ENCODE peak calls at places on chromosomes 3 and 15, in five cellular contexts. A is heart left ventricle, X is tibial nerve, S is IMR-90, C is erythroblast. M is an unnamed sample.

GRCh38 chr3:136544532-136544931 is 207.6 kb downstream of the STAG1 start:
- DNase-seq in C (no peak), S (peak), X (no peak), A (no peak), M (no peak)

GRCh38 chr15:71078506-71079207 is 36.6 kb upstream of the THSD4 start:
- DNase-seq in X (no peak), C (no peak), A (no peak), S (no peak), M (no peak)

GRCh38 chr3:53182759-53183355 is 21.8 kb downstream of the PRKCD start:
- DNase-seq in C (no peak), S (no peak), X (no peak), A (no peak), M (no peak)

GRCh38 chr3:64163755-64164148 is 61.5 kb downstream of the PRICKLE2 start:
- DNase-seq in A (no peak), X (no peak), C (no peak), S (peak), M (peak)

GRCh38 chr15:43879386-43880355 is 52.9 kb downstream of the WDR76 start:
- DNase-seq in S (no peak), X (no peak), A (peak), C (no peak), M (no peak)

GRCh38 chr3:72227536-72228070 is 442.7 kb upstream of the PROK2 start:
- DNase-seq in X (no peak), A (no peak), S (no peak), C (no peak), M (no peak)

GRCh38 chr3:15601046-15601398 is 347 bp downstream of the HACL1 start:
- DNase-seq in C (no peak), A (no peak), X (no peak), S (peak), M (no peak)

GRCh38 chr3:71168961-71169411 is 414.5 kb downstream of the FOXP1 start:
- DNase-seq in C (no peak), A (no peak), S (peak), X (no peak), M (no peak)

GRCh38 chr3:111901617-111902016 is 42.6 kb downstream of the PHLDB2 start:
- DNase-seq in C (no peak), A (no peak), S (no peak), X (no peak), M (no peak)

GRCh38 chr15:39140060-39140604 is 440.7 kb upstream of the THBS1 start:
- DNase-seq in C (peak), X (no peak), S (peak), A (no peak), M (no peak)

GRCh38 chr15:42084465-42085235 is 9.7 kb downstream of the PLA2G4D start:
- DNase-seq in X (peak), A (peak), S (peak), C (peak), M (peak)

GRCh38 chr3:45088543-45088942 is 57.6 kb downstream of the CDCP1 start:
- DNase-seq in A (no peak), C (no peak), X (no peak), S (no peak), M (peak)

GRCh38 chr3:69425249-69425648 is 39.4 kb upstream of the FRMD4B start:
- DNase-seq in S (peak), A (no peak), X (no peak), C (peak), M (no peak)

GRCh38 chr15:60362318-60363023 is 35.3 kb downstream of the ANXA2 start:
- DNase-seq in S (peak), X (no peak), C (peak), A (no peak), M (no peak)

GRCh38 chr15:82917252-82917651 is 35.3 kb downstream of the HOMER2 start:
- DNase-seq in S (no peak), A (no peak), C (no peak), X (no peak), M (no peak)

GRCh38 chr3:1404270-1404669 is 311.4 kb downstream of the CNTN6 start:
- DNase-seq in X (no peak), S (no peak), C (no peak), A (no peak), M (peak)

GRCh38 chr3:58013099-58013498 is 4.9 kb downstream of the FLNB start:
- DNase-seq in C (no peak), A (no peak), X (no peak), S (no peak), M (peak)

GRCh38 chr3:21154911-21155310 is 596.1 kb downstream of the ZNF385D start:
- DNase-seq in C (no peak), A (no peak), S (no peak), X (no peak), M (no peak)

GRCh38 chr3:125313060-125313635 is 62.0 kb downstream of the ZNF148 start:
- DNase-seq in C (peak), X (no peak), S (peak), A (no peak), M (no peak)

GRCh38 chr15:22952826-22953579 is 27.2 kb downstream of the CYFIP1 start:
- DNase-seq in X (no peak), S (no peak), C (no peak), A (no peak), M (no peak)

GRCh38 chr3:187802928-187803259 is 57.6 kb upstream of the BCL6 start:
- DNase-seq in C (no peak), X (no peak), A (no peak), S (no peak), M (no peak)

GRCh38 chr3:58214484-58215316 is 3.9 kb upstream of the DNASE1L3 start:
- DNase-seq in A (no peak), C (no peak), S (peak), X (no peak), M (no peak)

GRCh38 chr3:195236076-195236798 is 34.7 kb downstream of the XXYLT1 start:
- DNase-seq in C (no peak), X (no peak), A (no peak), S (no peak), M (no peak)

GRCh38 chr3:194134231-194134756 is 1.7 kb upstream of the HES1 start:
- DNase-seq in A (peak), X (peak), C (peak), S (no peak), M (peak)

GRCh38 chr15:68385240-68385561 is 46.8 kb downstream of the ITGA11 start:
- DNase-seq in C (no peak), X (no peak), S (no peak), A (peak), M (no peak)

GRCh38 chr3:130342821-130343661 is 2.4 kb upstream of the COL6A5 start:
- DNase-seq in X (no peak), S (no peak), C (peak), A (no peak), M (no peak)

GRCh38 chr3:111739241-111739952 is 119.7 kb upstream of the PHLDB2 start:
- DNase-seq in C (no peak), A (peak), S (peak), X (no peak), M (peak)

GRCh38 chr3:58521002-58521670 is 15.9 kb downstream of the ACOX2 start:
- DNase-seq in C (peak), X (no peak), S (no peak), A (no peak), M (peak)

GRCh38 chr15:36177590-36178281 is 401.7 kb upstream of the CDIN1 start:
- DNase-seq in X (no peak), S (peak), C (no peak), A (no peak), M (no peak)

GRCh38 chr3:182889948-182890629 is 90.2 kb downstream of the DCUN1D1 start:
- DNase-seq in S (no peak), C (no peak), X (no peak), A (no peak), M (no peak)

GRCh38 chr15:92822216-92823144 is 77.6 kb upstream of the CHD2 start:
- DNase-seq in S (no peak), X (no peak), C (no peak), A (no peak), M (no peak)

GRCh38 chr3:535566-536416 is 339.2 kb downstream of the CHL1 start:
- DNase-seq in A (peak), C (no peak), X (no peak), S (peak), M (peak)

GRCh38 chr3:78633626-78634025 is 1134.2 kb downstream of the ROBO1 start:
- DNase-seq in C (no peak), A (no peak), X (no peak), S (peak), M (no peak)

GRCh38 chr3:185397676-185398075 is 34.7 kb downstream of the MAP3K13 start:
- DNase-seq in C (no peak), X (no peak), A (peak), S (no peak), M (no peak)

GRCh38 chr15:33934396-33934795 is 33.9 kb upstream of the CHRM5 start:
- DNase-seq in S (peak), C (no peak), X (no peak), A (no peak), M (peak)

GRCh38 chr3:183579967-183580720 is 24.6 kb upstream of the KLHL6 start:
- DNase-seq in X (no peak), C (no peak), A (peak), S (no peak), M (no peak)

GRCh38 chr3:150410311-150411105 is 2.4 kb downstream of the TSC22D2 start:
- DNase-seq in S (peak), C (peak), A (peak), X (no peak), M (peak)

GRCh38 chr3:150408232-150409124 is at the start of gene TSC22D2:
- DNase-seq in X (peak), S (peak), C (peak), A (peak), M (peak)

GRCh38 chr3:150409125-150409526 is 1.0 kb downstream of the TSC22D2 start:
- DNase-seq in S (no peak), A (no peak), X (no peak), C (no peak), M (no peak)

GRCh38 chr3:150411106-150411460 is 3.0 kb downstream of the TSC22D2 start:
- DNase-seq in C (no peak), S (no peak), X (no peak), A (no peak), M (no peak)

DNA sequence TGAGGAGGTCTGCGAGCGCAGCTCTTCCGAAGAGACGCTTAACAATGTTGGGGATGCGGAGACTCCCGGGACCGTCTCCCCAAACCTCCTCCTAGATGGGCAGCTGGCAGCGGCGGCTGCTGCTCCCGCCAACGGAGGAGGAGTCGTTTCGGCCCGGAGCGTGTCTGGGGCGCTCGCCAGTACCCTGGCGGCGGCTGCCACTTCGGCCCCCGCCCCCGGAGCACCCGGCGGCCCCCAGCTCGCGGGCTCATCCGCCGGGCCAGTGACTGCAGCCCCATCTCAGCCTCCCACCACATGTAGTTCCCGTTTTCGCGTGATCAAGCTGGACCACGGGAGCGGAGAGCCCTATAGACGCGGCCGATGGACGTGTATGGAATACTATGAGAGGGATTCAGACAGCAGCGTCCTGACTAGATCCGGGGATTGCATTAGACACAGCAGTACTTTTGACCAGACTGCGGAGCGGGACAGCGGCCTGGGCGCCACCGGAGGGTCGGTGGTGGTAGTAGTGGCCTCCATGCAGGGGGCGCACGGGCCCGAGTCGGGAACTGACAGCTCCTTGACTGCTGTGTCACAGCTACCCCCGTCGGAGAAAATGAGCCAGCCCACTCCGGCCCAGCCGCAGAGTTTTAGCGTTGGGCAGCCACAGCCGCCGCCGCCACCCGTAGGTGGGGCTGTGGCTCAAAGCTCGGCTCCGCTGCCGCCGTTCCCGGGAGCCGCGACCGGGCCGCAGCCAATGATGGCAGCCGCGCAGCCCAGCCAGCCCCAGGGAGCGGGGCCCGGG is 1.6 kb downstream of the TSC22D2 start:
- DNase-seq in X (peak), S (peak), C (peak), A (peak), M (peak)
- TF ChIP-seq POLR2A in X (no peak), S (peak), C (peak), A (no peak), M (peak)

GRCh38 chr3:74059301-74059700 is 434.6 kb upstream of the PDZRN3 start:
- DNase-seq in S (no peak), X (no peak), C (no peak), A (no peak), M (no peak)

GRCh38 chr3:74057169-74057568 is 432.4 kb upstream of the PDZRN3 start:
- DNase-seq in X (no peak), A (no peak), C (no peak), S (no peak), M (no peak)

GRCh38 chr3:74054566-74054965 is 429.8 kb upstream of the PDZRN3 start:
- DNase-seq in A (no peak), C (no peak), X (no peak), S (no peak), M (no peak)

GRCh38 chr3:74053970-74054369 is 429.2 kb upstream of the PDZRN3 start:
- DNase-seq in A (no peak), C (no peak), S (no peak), X (no peak), M (no peak)

DNA sequence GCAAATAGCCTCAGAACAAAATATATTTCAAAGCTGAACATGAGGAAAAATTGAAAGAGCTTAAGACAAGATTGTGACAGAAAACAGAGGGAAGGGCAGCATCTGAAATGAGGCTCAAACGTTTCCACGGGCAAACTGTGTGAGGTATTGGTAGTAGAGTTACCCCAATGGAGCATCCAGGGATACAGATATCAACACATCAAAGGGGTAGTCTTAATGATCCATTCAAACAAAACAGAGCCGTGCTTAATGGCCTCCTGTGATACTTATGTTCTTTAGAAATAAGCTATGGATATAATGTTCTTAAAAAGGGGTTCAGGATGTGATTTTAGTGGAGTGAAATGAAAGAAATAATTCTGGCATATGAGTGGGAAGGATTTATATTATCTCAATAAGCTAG is 430.3 kb upstream of the PDZRN3 start:
- DNase-seq in S (no peak), A (no peak), C (no peak), X (no peak), M (no peak)
- TF ChIP-seq POLR2A in S (no peak), A (no peak), C (no peak), X (no peak), M (no peak)

GRCh38 chr3:48662753-48663488 is at the start of gene CELSR3:
- DNase-seq in C (peak), S (peak), A (no peak), X (peak), M (peak)
- TF ChIP-seq POLR2A in C (no peak), S (peak), A (no peak), X (peak), M (peak)

DNA sequence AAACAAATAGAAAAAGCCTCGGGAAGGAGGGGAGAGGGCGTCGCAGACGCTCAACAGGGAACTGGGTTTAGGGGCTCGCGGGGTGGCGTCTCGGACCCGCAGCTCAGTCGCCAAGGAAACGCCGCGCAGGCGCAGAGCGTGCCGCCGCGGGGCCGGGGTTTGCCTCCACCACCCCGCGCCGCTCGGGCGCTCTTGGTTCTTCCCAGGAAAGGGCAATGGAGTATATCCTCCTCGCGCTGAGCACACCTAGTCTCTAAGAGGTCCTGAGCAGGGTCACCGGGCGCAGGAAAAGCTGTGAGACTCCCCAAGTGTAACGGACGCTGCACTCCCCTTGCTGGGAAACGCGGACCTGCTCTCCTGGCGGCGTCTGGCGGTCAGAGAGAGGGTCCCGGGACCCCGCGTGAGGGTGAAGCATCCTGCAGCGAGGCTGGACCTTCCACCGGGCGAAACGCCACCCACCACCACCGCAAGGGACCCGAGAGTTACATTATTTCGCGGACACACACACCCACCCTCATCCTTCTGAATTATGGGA is 713 bp downstream of the PLCH1 start:
- DNase-seq in A (peak), C (peak), X (no peak), S (peak), M (peak)
- TF ChIP-seq POLR2A in A (no peak), C (no peak), X (no peak), S (no peak), M (no peak)

GRCh38 chr3:12585181-12585580 is 28.3 kb downstream of the MKRN2 start:
- DNase-seq in X (no peak), A (no peak), C (no peak), S (no peak), M (no peak)
- TF ChIP-seq POLR2A in X (no peak), A (no peak), C (no peak), S (no peak), M (no peak)

GRCh38 chr3:169790687-169791429 is 17.7 kb downstream of the MYNN start:
- DNase-seq in X (no peak), C (no peak), A (no peak), S (peak), M (no peak)
- TF ChIP-seq POLR2A in X (no peak), C (no peak), A (no peak), S (no peak), M (no peak)

GRCh38 chr3:52056521-52056967 is at the start of gene DUSP7:
- DNase-seq in X (peak), C (peak), A (peak), S (peak), M (peak)

GRCh38 chr3:52057806-52058099 is 1.4 kb upstream of the DUSP7 start:
- DNase-seq in A (no peak), C (no peak), X (no peak), S (no peak), M (no peak)

GRCh38 chr3:52055537-52056351 is 627 bp downstream of the DUSP7 start:
- DNase-seq in C (peak), S (peak), A (peak), X (no peak), M (peak)

GRCh38 chr3:52058111-52058510 is 1.7 kb upstream of the DUSP7 start:
- DNase-seq in X (no peak), S (no peak), C (no peak), A (no peak), M (no peak)

DNA sequence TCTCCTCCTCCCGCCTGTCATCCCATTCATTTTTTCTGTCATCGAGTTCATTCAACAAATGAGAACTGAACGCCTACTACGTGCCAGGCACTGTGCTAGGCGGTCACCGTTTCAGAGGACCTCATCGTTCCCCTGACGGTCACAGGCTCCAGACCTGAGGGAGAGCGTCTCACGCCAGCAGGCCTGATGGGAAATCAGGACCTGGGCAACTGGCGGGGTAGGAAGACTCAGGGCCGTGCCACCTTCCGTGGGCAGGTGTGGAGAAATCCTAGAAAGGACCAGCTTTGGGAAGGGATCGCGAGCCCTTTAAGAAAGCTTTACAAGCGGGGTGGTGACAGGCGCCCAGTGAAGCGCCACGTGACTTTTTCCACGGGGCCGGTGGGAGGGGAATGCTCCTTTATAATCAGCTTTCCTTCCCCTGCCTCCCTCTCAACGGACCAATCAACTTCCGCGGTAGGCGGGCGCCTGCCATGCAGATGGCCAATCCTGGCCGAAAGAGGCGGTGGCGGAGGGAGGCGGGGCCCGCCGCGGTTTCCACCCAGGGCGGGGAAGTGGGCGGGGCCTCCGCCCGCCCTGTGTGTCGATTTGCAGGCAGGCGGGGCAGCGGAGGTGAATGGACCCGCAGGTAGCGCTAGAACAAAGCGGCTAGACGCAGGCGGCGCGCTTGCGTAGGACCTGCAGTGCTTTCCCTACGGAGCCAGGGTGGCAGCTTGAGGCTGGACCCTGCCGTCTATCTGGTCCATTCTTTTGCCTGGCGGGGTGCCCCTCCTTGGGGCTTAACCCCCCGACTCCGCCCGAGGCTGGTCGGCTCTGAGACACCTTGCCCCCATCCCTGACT is 816 bp upstream of the DUSP7 start:
- DNase-seq in C (peak), A (peak), S (peak), X (peak), M (peak)
- TF ChIP-seq POLR2A in C (peak), A (peak), S (peak), X (no peak), M (no peak)